ENCODE peak calls at places on chromosomes 16 and 17, in nine cellular contexts. H is left ventricle myocardium inferior; P is CD8-positive, alpha-beta T cell; B is kidney; K is HCT116; M is psoas muscle; G is BE2C; Z is fibroblast of lung; A is heart left ventricle. F is an unnamed sample.

GRCh38 chr17:19741832-19742457 is 6.2 kb downstream of the ALDH3A1 start:
- DNase-seq in H (no peak), P (no peak), B (no peak), K (no peak), M (no peak), G (no peak), Z (no peak), A (no peak), F (no peak)

GRCh38 chr16:67158637-67159600 is 790 bp downstream of the TRADD start:
- DNase-seq in H (peak; percentile 36), P (peak; percentile 72), B (peak; percentile 91), K (no peak), M (no peak), G (peak; percentile 32), Z (no peak), A (peak; percentile 59), F (no peak)

GRCh38 chr17:80279895-80280294 is 19.2 kb downstream of the RNF213 start:
- DNase-seq in H (peak; percentile 73), P (no peak), B (peak; percentile 86), K (no peak), M (peak; percentile 73), G (peak; percentile 46), Z (peak; percentile 65), A (peak; percentile 84), F (peak; percentile 92)

GRCh38 chr17:66304304-66305174 is 2.1 kb downstream of the PRKCA start:
- DNase-seq in H (no peak), P (peak; percentile 11), B (no peak), K (no peak), M (no peak), G (no peak), Z (peak; percentile 39), A (no peak), F (no peak)

GRCh38 chr17:29322363-29322762 is 28.4 kb upstream of the NUFIP2 start:
- DNase-seq in H (no peak), P (no peak), B (no peak), K (no peak), M (no peak), G (no peak), Z (no peak), A (no peak), F (no peak)

GRCh38 chr16:53290520-53290919 is 143.8 kb upstream of the RBL2 start:
- DNase-seq in H (no peak), P (no peak), B (no peak), K (no peak), M (no peak), G (no peak), Z (no peak), A (no peak), F (no peak)

GRCh38 chr17:13209091-13209490 is 191.3 kb upstream of the ELAC2 start:
- DNase-seq in H (no peak), P (no peak), B (no peak), K (no peak), M (no peak), G (no peak), Z (peak; percentile 34), A (no peak), F (peak; percentile 19)

GRCh38 chr17:71511266-71511995 is 609.4 kb upstream of the SOX9 start:
- DNase-seq in H (no peak), P (no peak), B (no peak), K (no peak), M (no peak), G (no peak), Z (peak; percentile 14), A (no peak), F (no peak)

GRCh38 chr17:921161-921560 is 58.4 kb downstream of the NXN start:
- DNase-seq in H (no peak), P (no peak), B (peak; percentile 61), K (no peak), M (no peak), G (no peak), Z (peak; percentile 31), A (no peak), F (peak; percentile 70)

GRCh38 chr17:17377071-17377487 is 73.9 kb downstream of the NT5M start:
- DNase-seq in H (no peak), P (no peak), B (peak; percentile 64), K (no peak), M (no peak), G (no peak), Z (no peak), A (no peak), F (no peak)

GRCh38 chr17:19646788-19647696 is 1.5 kb upstream of the ALDH3A2 start:
- DNase-seq in H (no peak), P (no peak), B (no peak), K (peak; percentile 52), M (no peak), G (no peak), Z (peak; percentile 18), A (no peak), F (peak; percentile 40)

GRCh38 chr17:48541574-48542113 is 3.3 kb downstream of the HOXB2 start:
- DNase-seq in H (peak; percentile 71), P (peak; percentile 41), B (peak; percentile 90), K (no peak), M (peak; percentile 77), G (no peak), Z (peak; percentile 85), A (peak; percentile 76), F (peak; percentile 77)

GRCh38 chr16:28621756-28622155 is 11.9 kb upstream of the SULT1A1 start:
- DNase-seq in H (no peak), P (no peak), B (no peak), K (no peak), M (no peak), G (no peak), Z (no peak), A (no peak), F (no peak)

GRCh38 chr16:28623172-28623711 is 13.4 kb upstream of the SULT1A1 start:
- DNase-seq in H (peak; percentile 37), P (peak; percentile 65), B (peak; percentile 85), K (peak; percentile 43), M (peak; percentile 45), G (no peak), Z (no peak), A (peak; percentile 51), F (no peak)
- H3K4me3 ChIP-seq in H (peak overlapping the region; percentile 68), P (peak overlapping the region; percentile 56), B (peak overlapping the region; percentile 61), K (peak overlapping the region; percentile 60), M (peak overlapping the region; percentile 74), G (no peak overlapping the region), Z (no peak overlapping the region), A (peak overlapping the region; percentile 56), F (no peak overlapping the region)

GRCh38 chr16:88385112-88385594 is 2.4 kb downstream of the ZNF469 start:
- DNase-seq in H (no peak), P (no peak), B (peak; percentile 2), K (no peak), M (no peak), G (peak; percentile 5), Z (no peak), A (no peak), F (no peak)

GRCh38 chr16:88384222-88385111 is 1.7 kb downstream of the ZNF469 start:
- DNase-seq in H (no peak), P (no peak), B (peak; percentile 55), K (no peak), M (peak; percentile 7), G (peak; percentile 4), Z (no peak), A (peak; percentile 27), F (no peak)

GRCh38 chr16:88382491-88383400 is at the start of gene ZNF469:
- DNase-seq in H (peak; percentile 14), P (no peak), B (peak; percentile 68), K (no peak), M (peak; percentile 50), G (peak; percentile 45), Z (peak; percentile 36), A (peak; percentile 39), F (peak; percentile 27)

GRCh38 chr16:88381820-88382451 is 823 bp upstream of the ZNF469 start:
- DNase-seq in H (no peak), P (no peak), B (peak; percentile 48), K (no peak), M (peak; percentile 11), G (peak; percentile 6), Z (no peak), A (peak; percentile 13), F (no peak)

DNA sequence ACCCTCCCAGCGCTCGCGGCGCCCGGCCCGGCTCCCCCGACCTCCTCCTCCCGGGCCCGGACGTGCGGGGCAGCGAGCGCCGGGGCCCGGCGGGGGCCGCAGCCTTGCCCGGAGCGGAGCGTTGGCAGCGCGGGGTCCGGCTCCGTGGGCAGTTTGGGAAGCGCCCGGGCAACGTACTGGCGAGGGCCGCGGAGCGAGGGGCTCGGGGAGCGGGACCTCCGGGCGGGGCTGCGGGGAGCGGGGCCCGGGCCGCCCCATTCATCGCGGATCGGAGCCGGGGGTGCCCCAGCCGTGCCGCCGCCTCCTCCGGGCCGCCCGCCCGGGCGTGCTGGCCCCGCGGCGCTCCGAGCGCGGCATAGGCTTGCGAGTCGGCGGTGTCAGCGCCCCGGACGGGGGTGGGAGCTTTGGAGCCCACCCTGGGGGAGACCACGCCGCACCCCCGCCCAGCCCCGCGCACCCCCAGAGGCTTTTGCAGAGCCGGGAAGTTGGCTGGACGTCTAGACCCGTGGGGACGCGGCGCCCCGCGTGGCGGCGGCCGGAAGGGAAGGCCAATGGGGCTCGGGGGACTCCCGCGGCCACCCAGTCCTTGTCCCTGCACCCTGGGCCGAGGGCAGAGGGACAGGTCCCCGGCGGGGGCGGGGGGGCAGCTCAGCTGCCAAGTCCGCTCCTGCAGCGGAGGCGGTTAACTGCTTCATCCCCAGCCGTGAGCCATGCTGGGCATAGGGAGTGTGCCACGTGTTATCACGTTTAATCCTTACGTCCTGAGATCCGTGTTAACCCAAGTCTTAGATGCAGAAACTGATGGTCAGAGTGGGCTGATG is 852 bp downstream of the ZNF469 start:
- DNase-seq in H (peak; percentile 46), P (no peak), B (peak; percentile 82), K (peak; percentile 28), M (peak; percentile 43), G (peak; percentile 40), Z (peak; percentile 58), A (peak; percentile 59), F (peak; percentile 53)
- TF ChIP-seq CTCF in H (peak; percentile 62), P (no peak), B (peak; percentile 21), K (peak; percentile 65), M (peak; percentile 42), G (no peak), Z (peak; percentile 60), A (peak; percentile 16), F (peak; percentile 37)

GRCh38 chr16:70592106-70592571 is 54.2 kb upstream of the IL34 start:
- DNase-seq in H (peak; percentile 42), P (no peak), B (peak; percentile 81), K (no peak), M (no peak), G (no peak), Z (no peak), A (peak; percentile 57), F (no peak)
- H3K4me3 ChIP-seq in H (no peak overlapping the region), P (no peak overlapping the region), B (no peak overlapping the region), K (no peak overlapping the region), M (no peak overlapping the region), G (no peak overlapping the region), Z (no peak overlapping the region), A (no peak overlapping the region), F (no peak overlapping the region)

DNA sequence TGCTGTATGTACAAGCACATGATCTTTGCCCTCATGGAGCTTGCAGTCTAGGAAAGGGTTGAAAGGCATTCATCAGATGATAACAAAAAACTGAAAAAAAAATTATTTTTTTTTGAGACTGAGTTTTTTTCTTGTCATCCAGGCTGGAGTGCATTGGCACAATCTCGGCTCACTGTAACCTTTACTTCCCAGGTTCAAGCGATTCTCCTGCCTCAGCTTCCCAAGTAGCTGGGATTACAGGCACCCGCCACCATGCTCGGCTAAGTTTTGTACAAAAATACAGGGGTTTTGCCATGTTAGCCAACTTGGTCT is 38.7 kb upstream of the BCAS3 start:
- DNase-seq in H (no peak), P (no peak), B (no peak), K (no peak), M (no peak), G (no peak), Z (no peak), A (no peak), F (no peak)
- TF ChIP-seq CTCF in H (peak; percentile 3), P (no peak), B (no peak), K (no peak), M (no peak), G (no peak), Z (no peak), A (no peak), F (no peak)